ENCODE peak calls at places on chromosomes 11 and 22, in ten cellular contexts. One of them, this sample, is unnamed.

GRCh38 chr22:49577168-49578060 is 250.3 kb downstream of the BRD1 start:
- DNase-seq in endothelial cell of umbilical vein: no peak
- DNase-seq in right lobe of liver: no peak
- DNase-seq in HCT116: no peak
- DNase-seq in body of pancreas: no peak
- DNase-seq in esophagus muscularis mucosa: no peak
- DNase-seq in A549: no peak
- DNase-seq in ovary: no peak
- DNase-seq in lower leg skin: peak
- DNase-seq in H54: no peak
- DNase-seq in this sample: no peak

GRCh38 chr22:29689872-29690213 is 30.0 kb upstream of the CABP7 start:
- DNase-seq in lower leg skin: no peak
- DNase-seq in esophagus muscularis mucosa: no peak
- DNase-seq in body of pancreas: peak
- DNase-seq in HCT116: no peak
- DNase-seq in H54: no peak
- DNase-seq in A549: peak
- DNase-seq in endothelial cell of umbilical vein: peak
- DNase-seq in ovary: peak
- DNase-seq in right lobe of liver: peak
- DNase-seq in this sample: peak

GRCh38 chr11:46357483-46357936 is 10.2 kb downstream of the DGKZ start:
- DNase-seq in ovary: no peak
- DNase-seq in A549: no peak
- DNase-seq in esophagus muscularis mucosa: no peak
- DNase-seq in lower leg skin: no peak
- DNase-seq in H54: no peak
- DNase-seq in HCT116: no peak
- DNase-seq in endothelial cell of umbilical vein: no peak
- DNase-seq in right lobe of liver: no peak
- DNase-seq in body of pancreas: peak
- DNase-seq in this sample: no peak

GRCh38 chr11:76756341-76756771 is 26.8 kb upstream of the TSKU start:
- DNase-seq in endothelial cell of umbilical vein: no peak
- DNase-seq in H54: no peak
- DNase-seq in ovary: no peak
- DNase-seq in right lobe of liver: no peak
- DNase-seq in lower leg skin: no peak
- DNase-seq in HCT116: no peak
- DNase-seq in A549: no peak
- DNase-seq in esophagus muscularis mucosa: no peak
- DNase-seq in body of pancreas: no peak
- DNase-seq in this sample: no peak

GRCh38 chr22:25070870-25071465 is 118.5 kb downstream of the KIAA1671 start:
- DNase-seq in lower leg skin: no peak
- DNase-seq in H54: no peak
- DNase-seq in right lobe of liver: no peak
- DNase-seq in endothelial cell of umbilical vein: no peak
- DNase-seq in A549: no peak
- DNase-seq in body of pancreas: no peak
- DNase-seq in esophagus muscularis mucosa: no peak
- DNase-seq in ovary: no peak
- DNase-seq in HCT116: no peak
- DNase-seq in this sample: no peak

GRCh38 chr11:8250446-8250845 is 13.2 kb downstream of the LMO1 start:
- DNase-seq in H54: no peak
- DNase-seq in HCT116: no peak
- DNase-seq in body of pancreas: peak
- DNase-seq in endothelial cell of umbilical vein: no peak
- DNase-seq in A549: no peak
- DNase-seq in right lobe of liver: peak
- DNase-seq in lower leg skin: peak
- DNase-seq in esophagus muscularis mucosa: no peak
- DNase-seq in ovary: no peak
- DNase-seq in this sample: no peak

GRCh38 chr22:37283393-37283937 is 1.2 kb downstream of the CYTH4 start:
- DNase-seq in esophagus muscularis mucosa: no peak
- DNase-seq in endothelial cell of umbilical vein: no peak
- DNase-seq in lower leg skin: no peak
- DNase-seq in ovary: no peak
- DNase-seq in H54: no peak
- DNase-seq in HCT116: no peak
- DNase-seq in A549: no peak
- DNase-seq in right lobe of liver: no peak
- DNase-seq in body of pancreas: no peak
- DNase-seq in this sample: no peak

GRCh38 chr11:35043933-35044332 is 95.0 kb upstream of the CD44 start:
- DNase-seq in HCT116: no peak
- DNase-seq in H54: no peak
- DNase-seq in lower leg skin: no peak
- DNase-seq in A549: no peak
- DNase-seq in right lobe of liver: no peak
- DNase-seq in esophagus muscularis mucosa: no peak
- DNase-seq in body of pancreas: no peak
- DNase-seq in endothelial cell of umbilical vein: no peak
- DNase-seq in ovary: no peak
- DNase-seq in this sample: peak

GRCh38 chr22:24007253-24008021 is 2.2 kb upstream of the GSTT4 start:
- DNase-seq in ovary: no peak
- DNase-seq in A549: no peak
- DNase-seq in endothelial cell of umbilical vein: no peak
- DNase-seq in right lobe of liver: peak
- DNase-seq in esophagus muscularis mucosa: no peak
- DNase-seq in H54: no peak
- DNase-seq in lower leg skin: no peak
- DNase-seq in HCT116: no peak
- DNase-seq in body of pancreas: no peak
- DNase-seq in this sample: no peak

GRCh38 chr22:48250937-48251530 is 1488.6 kb downstream of the TBC1D22A start:
- DNase-seq in esophagus muscularis mucosa: no peak
- DNase-seq in HCT116: no peak
- DNase-seq in A549: no peak
- DNase-seq in endothelial cell of umbilical vein: no peak
- DNase-seq in lower leg skin: no peak
- DNase-seq in H54: no peak
- DNase-seq in right lobe of liver: no peak
- DNase-seq in ovary: no peak
- DNase-seq in body of pancreas: no peak
- DNase-seq in this sample: no peak

GRCh38 chr22:47207846-47208554 is 445.6 kb downstream of the TBC1D22A start:
- DNase-seq in endothelial cell of umbilical vein: no peak
- DNase-seq in H54: no peak
- DNase-seq in HCT116: no peak
- DNase-seq in esophagus muscularis mucosa: no peak
- DNase-seq in right lobe of liver: peak
- DNase-seq in body of pancreas: no peak
- DNase-seq in lower leg skin: peak
- DNase-seq in A549: no peak
- DNase-seq in ovary: peak
- DNase-seq in this sample: no peak

GRCh38 chr22:22840778-22841177 is 46.8 kb upstream of the IGLL5 start:
- DNase-seq in body of pancreas: no peak
- DNase-seq in ovary: no peak
- DNase-seq in right lobe of liver: no peak
- DNase-seq in esophagus muscularis mucosa: no peak
- DNase-seq in endothelial cell of umbilical vein: no peak
- DNase-seq in HCT116: no peak
- DNase-seq in A549: no peak
- DNase-seq in H54: no peak
- DNase-seq in lower leg skin: no peak
- DNase-seq in this sample: no peak

GRCh38 chr11:68309621-68310185 is 2.7 kb upstream of the LRP5 start:
- DNase-seq in esophagus muscularis mucosa: no peak
- DNase-seq in ovary: no peak
- DNase-seq in lower leg skin: no peak
- DNase-seq in right lobe of liver: no peak
- DNase-seq in endothelial cell of umbilical vein: no peak
- DNase-seq in H54: no peak
- DNase-seq in HCT116: no peak
- DNase-seq in body of pancreas: no peak
- DNase-seq in A549: no peak
- DNase-seq in this sample: no peak

DNA sequence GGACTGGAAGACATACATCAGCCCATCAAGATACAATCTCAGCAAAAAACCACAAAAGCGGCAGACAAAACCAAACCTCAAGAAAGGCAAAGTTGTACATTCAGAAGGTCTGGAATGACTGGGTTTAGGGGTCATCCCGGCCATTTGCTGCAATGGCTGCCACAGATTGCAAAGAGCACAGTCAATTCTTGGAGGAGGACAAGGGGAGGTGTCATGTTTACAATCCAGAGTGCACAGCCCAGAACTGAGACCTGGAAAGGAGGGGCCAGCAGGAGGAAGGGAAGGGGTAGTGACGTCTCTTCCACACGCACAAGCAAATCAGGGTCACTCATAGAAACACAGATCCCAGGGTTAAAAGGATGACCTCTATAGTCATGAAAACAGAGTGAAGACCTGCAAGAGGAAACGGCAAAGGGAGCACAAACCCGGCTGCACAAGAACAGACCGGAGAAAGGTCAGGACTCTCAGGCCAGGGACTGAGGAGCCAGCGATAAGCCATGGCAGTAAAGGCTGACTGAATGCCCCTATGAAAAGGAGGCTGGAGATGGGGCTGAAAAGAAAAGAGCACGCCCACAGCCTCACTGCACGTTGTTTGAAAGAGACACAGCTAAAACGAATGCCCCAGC is 18.2 kb upstream of the MUC5AC start:
- DNase-seq in endothelial cell of umbilical vein: peak
- DNase-seq in ovary: no peak
- DNase-seq in right lobe of liver: peak
- DNase-seq in H54: no peak
- DNase-seq in esophagus muscularis mucosa: no peak
- DNase-seq in lower leg skin: no peak
- DNase-seq in A549: no peak
- DNase-seq in body of pancreas: no peak
- DNase-seq in HCT116: no peak
- DNase-seq in this sample: no peak
- TF ChIP-seq POLR2A in endothelial cell of umbilical vein: no peak
- TF ChIP-seq POLR2A in ovary: no peak
- TF ChIP-seq POLR2A in right lobe of liver: no peak
- TF ChIP-seq POLR2A in H54: no peak
- TF ChIP-seq POLR2A in esophagus muscularis mucosa: no peak
- TF ChIP-seq POLR2A in lower leg skin: no peak
- TF ChIP-seq POLR2A in A549: no peak
- TF ChIP-seq POLR2A in body of pancreas: no peak
- TF ChIP-seq POLR2A in HCT116: no peak
- TF ChIP-seq POLR2A in this sample: no peak

GRCh38 chr11:93543292-93543977 is at the start of gene SMCO4:
- DNase-seq in lower leg skin: peak
- DNase-seq in endothelial cell of umbilical vein: peak
- DNase-seq in H54: peak
- DNase-seq in esophagus muscularis mucosa: no peak
- DNase-seq in body of pancreas: peak
- DNase-seq in ovary: peak
- DNase-seq in right lobe of liver: peak
- DNase-seq in HCT116: peak
- DNase-seq in A549: peak
- DNase-seq in this sample: peak
- TF ChIP-seq POLR2A in lower leg skin: no peak
- TF ChIP-seq POLR2A in endothelial cell of umbilical vein: no peak
- TF ChIP-seq POLR2A in H54: peak
- TF ChIP-seq POLR2A in esophagus muscularis mucosa: no peak
- TF ChIP-seq POLR2A in body of pancreas: peak
- TF ChIP-seq POLR2A in ovary: peak
- TF ChIP-seq POLR2A in right lobe of liver: peak
- TF ChIP-seq POLR2A in HCT116: no peak
- TF ChIP-seq POLR2A in A549: peak
- TF ChIP-seq POLR2A in this sample: no peak

DNA sequence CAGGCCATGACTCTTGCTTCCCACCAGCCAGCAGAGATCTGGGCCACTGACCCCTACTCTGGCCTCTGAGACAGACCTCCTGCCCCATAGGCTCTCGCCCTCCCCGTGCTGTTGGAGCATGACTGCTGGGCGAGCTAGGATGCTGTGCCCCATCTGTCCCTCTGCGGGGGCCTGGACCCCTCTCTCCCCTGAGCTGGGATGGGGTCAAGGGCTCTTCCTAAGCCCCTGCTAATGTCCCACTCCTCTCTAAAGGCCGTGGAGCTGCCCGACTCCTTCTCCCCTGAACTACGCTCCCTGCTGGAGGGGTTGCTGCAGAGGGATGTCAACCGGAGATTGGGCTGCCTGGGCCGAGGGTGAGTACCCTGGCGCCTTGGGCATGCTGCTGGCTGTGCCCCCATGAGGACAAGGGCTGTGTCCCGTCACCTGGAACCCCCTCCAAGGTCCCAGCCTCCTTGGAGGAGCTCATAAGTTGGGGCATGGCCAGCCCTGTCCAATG is 6.2 kb upstream of the ANKRD13D start:
- DNase-seq in right lobe of liver: peak
- DNase-seq in ovary: no peak
- DNase-seq in lower leg skin: no peak
- DNase-seq in H54: no peak
- DNase-seq in esophagus muscularis mucosa: no peak
- DNase-seq in body of pancreas: peak
- DNase-seq in HCT116: no peak
- DNase-seq in A549: no peak
- DNase-seq in endothelial cell of umbilical vein: no peak
- DNase-seq in this sample: no peak
- TF ChIP-seq POLR2A in right lobe of liver: no peak
- TF ChIP-seq POLR2A in ovary: no peak
- TF ChIP-seq POLR2A in lower leg skin: no peak
- TF ChIP-seq POLR2A in H54: no peak
- TF ChIP-seq POLR2A in esophagus muscularis mucosa: no peak
- TF ChIP-seq POLR2A in body of pancreas: no peak
- TF ChIP-seq POLR2A in HCT116: no peak
- TF ChIP-seq POLR2A in A549: no peak
- TF ChIP-seq POLR2A in endothelial cell of umbilical vein: no peak
- TF ChIP-seq POLR2A in this sample: no peak

GRCh38 chr11:118574636-118575035 is 2.4 kb downstream of the ARCN1 start:
- DNase-seq in lower leg skin: no peak
- DNase-seq in H54: no peak
- DNase-seq in endothelial cell of umbilical vein: no peak
- DNase-seq in ovary: no peak
- DNase-seq in esophagus muscularis mucosa: no peak
- DNase-seq in right lobe of liver: no peak
- DNase-seq in A549: no peak
- DNase-seq in HCT116: no peak
- DNase-seq in body of pancreas: no peak
- DNase-seq in this sample: no peak

GRCh38 chr11:118569670-118570069 is 2.5 kb upstream of the ARCN1 start:
- DNase-seq in endothelial cell of umbilical vein: no peak
- DNase-seq in ovary: no peak
- DNase-seq in A549: no peak
- DNase-seq in right lobe of liver: no peak
- DNase-seq in HCT116: no peak
- DNase-seq in esophagus muscularis mucosa: peak
- DNase-seq in H54: no peak
- DNase-seq in body of pancreas: no peak
- DNase-seq in lower leg skin: no peak
- DNase-seq in this sample: no peak

GRCh38 chr11:118570787-118571186 is 1.4 kb upstream of the ARCN1 start:
- DNase-seq in A549: no peak
- DNase-seq in H54: no peak
- DNase-seq in ovary: no peak
- DNase-seq in right lobe of liver: no peak
- DNase-seq in body of pancreas: no peak
- DNase-seq in HCT116: no peak
- DNase-seq in esophagus muscularis mucosa: no peak
- DNase-seq in lower leg skin: no peak
- DNase-seq in endothelial cell of umbilical vein: no peak
- DNase-seq in this sample: no peak

GRCh38 chr11:118572914-118573550 is 823 bp downstream of the ARCN1 start:
- DNase-seq in ovary: no peak
- DNase-seq in body of pancreas: no peak
- DNase-seq in H54: no peak
- DNase-seq in esophagus muscularis mucosa: peak
- DNase-seq in lower leg skin: no peak
- DNase-seq in HCT116: peak
- DNase-seq in endothelial cell of umbilical vein: peak
- DNase-seq in right lobe of liver: no peak
- DNase-seq in A549: peak
- DNase-seq in this sample: peak

GRCh38 chr11:118572075-118572913 is at the start of gene ARCN1:
- DNase-seq in A549: peak
- DNase-seq in ovary: peak
- DNase-seq in HCT116: peak
- DNase-seq in H54: peak
- DNase-seq in esophagus muscularis mucosa: peak
- DNase-seq in endothelial cell of umbilical vein: peak
- DNase-seq in body of pancreas: peak
- DNase-seq in lower leg skin: peak
- DNase-seq in right lobe of liver: peak
- DNase-seq in this sample: peak
- TF ChIP-seq POLR2A in A549: peak
- TF ChIP-seq POLR2A in ovary: peak
- TF ChIP-seq POLR2A in HCT116: peak
- TF ChIP-seq POLR2A in H54: peak
- TF ChIP-seq POLR2A in esophagus muscularis mucosa: peak
- TF ChIP-seq POLR2A in endothelial cell of umbilical vein: peak
- TF ChIP-seq POLR2A in body of pancreas: peak
- TF ChIP-seq POLR2A in lower leg skin: no peak
- TF ChIP-seq POLR2A in right lobe of liver: peak
- TF ChIP-seq POLR2A in this sample: peak

This sample was measured in erythroblast.